ENCODE peak calls at places on chromosome 9, in five cellular contexts. B is left cardiac atrium, T is SJSA1, K is T-cell, H is DMS 273 treated with DMSO at 0.1 percent for 48 hours. A is an unnamed sample.

GRCh38 chr9:132008184-132008781 is 71.4 kb downstream of the MED27 start:
- DNase-seq in H (no peak), K (no peak), B (no peak), T (peak), A (no peak)

GRCh38 chr9:37174247-37174646 is 53.9 kb downstream of the ZCCHC7 start:
- DNase-seq in B (no peak), H (no peak), T (no peak), K (no peak), A (no peak)

GRCh38 chr9:121699271-121700164 is 48.1 kb downstream of the DAB2IP start:
- DNase-seq in B (peak), K (no peak), T (peak), H (peak), A (no peak)

GRCh38 chr9:133027134-133027533 is 3.7 kb upstream of the GTF3C5 start:
- DNase-seq in B (no peak), K (no peak), H (no peak), T (no peak), A (no peak)

GRCh38 chr9:94210616-94211603 is 48.2 kb upstream of the ZNF169 start:
- DNase-seq in K (no peak), B (no peak), H (no peak), T (no peak), A (no peak)

GRCh38 chr9:75146229-75146628 is 57.9 kb downstream of the OSTF1 start:
- DNase-seq in K (no peak), H (no peak), B (no peak), T (no peak), A (peak)

GRCh38 chr9:124617477-124618141 is 110.4 kb upstream of the NR5A1 start:
- DNase-seq in B (peak), K (peak), H (peak), T (peak), A (peak)

GRCh38 chr9:106419737-106420136 is 443.2 kb upstream of the ZNF462 start:
- DNase-seq in K (no peak), T (no peak), H (no peak), B (no peak), A (no peak)

GRCh38 chr9:99299214-99300102 is 77.4 kb downstream of the SEC61B start:
- DNase-seq in B (no peak), H (no peak), T (peak), K (no peak), A (no peak)

GRCh38 chr9:15717290-15717689 is 164.4 kb downstream of the CCDC171 start:
- DNase-seq in T (no peak), B (no peak), H (no peak), K (no peak), A (no peak)

GRCh38 chr9:80866121-80866520 is 823.2 kb downstream of the TLE1 start:
- DNase-seq in H (no peak), K (no peak), B (no peak), T (no peak), A (no peak)

GRCh38 chr9:85527331-85528015 is 214.3 kb downstream of the AGTPBP1 start:
- DNase-seq in B (no peak), T (no peak), H (no peak), K (no peak), A (no peak)

GRCh38 chr9:101764455-101764854 is 26.0 kb upstream of the GRIN3A start:
- DNase-seq in K (no peak), H (no peak), B (no peak), T (no peak), A (no peak)

GRCh38 chr9:94665606-94666005 is 26.3 kb upstream of the FBP1 start:
- DNase-seq in T (no peak), K (no peak), B (no peak), H (no peak), A (no peak)

GRCh38 chr9:111399772-111400563 is 69.9 kb upstream of the OR2K2 start:
- DNase-seq in B (no peak), H (no peak), T (no peak), K (no peak), A (no peak)

GRCh38 chr9:80127920-80128319 is 556.2 kb downstream of the TLE4 start:
- DNase-seq in H (no peak), K (no peak), T (no peak), B (no peak), A (no peak)

GRCh38 chr9:107472581-107473335 is 16.8 kb downstream of the KLF4 start:
- DNase-seq in H (no peak), T (no peak), B (no peak), K (no peak), A (no peak)

GRCh38 chr9:18014556-18014955 is 435.7 kb downstream of the SH3GL2 start:
- DNase-seq in H (no peak), T (no peak), K (no peak), B (no peak), A (no peak)

GRCh38 chr9:15485836-15486678 is 24.7 kb downstream of the PSIP1 start:
- DNase-seq in B (no peak), T (no peak), H (no peak), K (no peak), A (no peak)

GRCh38 chr9:127133739-127134167 is 11.3 kb upstream of the ANGPTL2 start:
- DNase-seq in K (no peak), B (peak), T (peak), H (no peak), A (no peak)

GRCh38 chr9:18855636-18856035 is 177.4 kb downstream of the SAXO1 start:
- DNase-seq in H (no peak), K (no peak), B (peak), T (no peak), A (no peak)

GRCh38 chr9:116643691-116644090 is 43.4 kb upstream of the TRIM32 start:
- DNase-seq in B (no peak), K (no peak), H (no peak), T (no peak), A (no peak)

GRCh38 chr9:33044162-33044673 is 19.1 kb downstream of the DNAJA1 start:
- DNase-seq in H (peak), K (peak), T (peak), B (peak), A (no peak)

GRCh38 chr9:134375430-134376385 is 49.5 kb downstream of the RXRA start:
- DNase-seq in K (no peak), B (peak), H (peak), T (no peak), A (no peak)

GRCh38 chr9:92781902-92782301 is 17.3 kb upstream of the BICD2 start:
- DNase-seq in B (no peak), T (no peak), K (no peak), H (no peak), A (no peak)

GRCh38 chr9:113533335-113534225 is 70.1 kb downstream of the RGS3 start:
- DNase-seq in K (no peak), B (no peak), H (no peak), T (no peak), A (no peak)